ENCODE peak calls at places on chromosomes 1 and 21, in ten cellular contexts. One of them, this sample, is unnamed.

GRCh38 chr1:208432346-208432745 is 188.2 kb upstream of the PLXNA2 start:
- DNase-seq in BE2C: peak; percentile 28
- DNase-seq in cardiac muscle cell: no peak
- DNase-seq in left lung: no peak
- DNase-seq in heart right ventricle: no peak
- DNase-seq in fibroblast of lung: no peak
- DNase-seq in right atrium auricular region: no peak
- DNase-seq in ovary: no peak
- DNase-seq in A673: no peak
- DNase-seq in RWPE2: no peak
- DNase-seq in this sample: no peak

GRCh38 chr1:153465728-153466625 is 5.5 kb upstream of the S100A7 start:
- DNase-seq in fibroblast of lung: peak; percentile 19
- DNase-seq in left lung: peak; percentile 63
- DNase-seq in right atrium auricular region: peak; percentile 67
- DNase-seq in RWPE2: no peak
- DNase-seq in ovary: peak; percentile 67
- DNase-seq in BE2C: peak; percentile 54
- DNase-seq in A673: peak; percentile 67
- DNase-seq in heart right ventricle: peak; percentile 63
- DNase-seq in cardiac muscle cell: peak; percentile 59
- DNase-seq in this sample: peak; percentile 36

GRCh38 chr1:155064813-155065436 is 1.4 kb downstream of the EFNA4 start:
- DNase-seq in left lung: no peak
- DNase-seq in RWPE2: no peak
- DNase-seq in cardiac muscle cell: no peak
- DNase-seq in ovary: no peak
- DNase-seq in right atrium auricular region: no peak
- DNase-seq in heart right ventricle: no peak
- DNase-seq in BE2C: no peak
- DNase-seq in fibroblast of lung: no peak
- DNase-seq in A673: no peak
- DNase-seq in this sample: no peak

GRCh38 chr1:165570078-165570477 is 26.3 kb downstream of the LRRC52 start:
- DNase-seq in left lung: no peak
- DNase-seq in BE2C: no peak
- DNase-seq in RWPE2: no peak
- DNase-seq in ovary: no peak
- DNase-seq in A673: no peak
- DNase-seq in heart right ventricle: no peak
- DNase-seq in fibroblast of lung: no peak
- DNase-seq in right atrium auricular region: no peak
- DNase-seq in cardiac muscle cell: no peak
- DNase-seq in this sample: no peak

GRCh38 chr1:195934839-195935557 is 673.2 kb downstream of the KCNT2 start:
- DNase-seq in left lung: no peak
- DNase-seq in cardiac muscle cell: no peak
- DNase-seq in right atrium auricular region: no peak
- DNase-seq in heart right ventricle: no peak
- DNase-seq in RWPE2: no peak
- DNase-seq in ovary: no peak
- DNase-seq in fibroblast of lung: no peak
- DNase-seq in A673: peak; percentile 39
- DNase-seq in BE2C: peak; percentile 41
- DNase-seq in this sample: no peak

GRCh38 chr1:110541996-110542395 is 23.0 kb upstream of the KCNA10 start:
- DNase-seq in fibroblast of lung: no peak
- DNase-seq in cardiac muscle cell: no peak
- DNase-seq in right atrium auricular region: no peak
- DNase-seq in ovary: no peak
- DNase-seq in heart right ventricle: no peak
- DNase-seq in BE2C: no peak
- DNase-seq in A673: no peak
- DNase-seq in RWPE2: no peak
- DNase-seq in left lung: no peak
- DNase-seq in this sample: no peak

GRCh38 chr1:156838972-156839371 is 19.9 kb downstream of the INSRR start:
- DNase-seq in right atrium auricular region: no peak
- DNase-seq in ovary: no peak
- DNase-seq in BE2C: peak; percentile 55
- DNase-seq in RWPE2: no peak
- DNase-seq in cardiac muscle cell: peak; percentile 49
- DNase-seq in A673: peak; percentile 51
- DNase-seq in heart right ventricle: no peak
- DNase-seq in fibroblast of lung: no peak
- DNase-seq in left lung: no peak
- DNase-seq in this sample: no peak

GRCh38 chr1:114669562-114670082 is at the start of gene DENND2C:
- DNase-seq in cardiac muscle cell: peak; percentile 68
- DNase-seq in right atrium auricular region: peak; percentile 57
- DNase-seq in left lung: no peak
- DNase-seq in A673: no peak
- DNase-seq in fibroblast of lung: no peak
- DNase-seq in heart right ventricle: no peak
- DNase-seq in BE2C: no peak
- DNase-seq in RWPE2: no peak
- DNase-seq in ovary: no peak
- DNase-seq in this sample: no peak

GRCh38 chr1:16172232-16172830 is 16.5 kb upstream of the EPHA2 start:
- DNase-seq in BE2C: no peak
- DNase-seq in ovary: no peak
- DNase-seq in fibroblast of lung: no peak
- DNase-seq in heart right ventricle: no peak
- DNase-seq in right atrium auricular region: no peak
- DNase-seq in RWPE2: no peak
- DNase-seq in left lung: no peak
- DNase-seq in cardiac muscle cell: no peak
- DNase-seq in A673: no peak
- DNase-seq in this sample: no peak

GRCh38 chr21:42460391-42461184 is 35.4 kb downstream of the RSPH1 start:
- DNase-seq in cardiac muscle cell: no peak
- DNase-seq in fibroblast of lung: no peak
- DNase-seq in RWPE2: no peak
- DNase-seq in heart right ventricle: no peak
- DNase-seq in left lung: no peak
- DNase-seq in A673: no peak
- DNase-seq in ovary: no peak
- DNase-seq in right atrium auricular region: no peak
- DNase-seq in BE2C: peak; percentile 27
- DNase-seq in this sample: no peak

GRCh38 chr1:37954316-37954971 is 7.6 kb upstream of the INPP5B start:
- DNase-seq in A673: no peak
- DNase-seq in BE2C: no peak
- DNase-seq in ovary: no peak
- DNase-seq in left lung: no peak
- DNase-seq in cardiac muscle cell: peak; percentile 63
- DNase-seq in fibroblast of lung: no peak
- DNase-seq in heart right ventricle: no peak
- DNase-seq in right atrium auricular region: no peak
- DNase-seq in RWPE2: no peak
- DNase-seq in this sample: no peak

GRCh38 chr1:35932158-35932636 is 1.3 kb downstream of the AGO3 start:
- DNase-seq in RWPE2: no peak
- DNase-seq in ovary: no peak
- DNase-seq in BE2C: no peak
- DNase-seq in left lung: no peak
- DNase-seq in fibroblast of lung: no peak
- DNase-seq in A673: no peak
- DNase-seq in right atrium auricular region: no peak
- DNase-seq in cardiac muscle cell: no peak
- DNase-seq in heart right ventricle: no peak
- DNase-seq in this sample: no peak

GRCh38 chr21:27954806-27955205 is 987.9 kb upstream of the ADAMTS5 start:
- DNase-seq in cardiac muscle cell: no peak
- DNase-seq in left lung: no peak
- DNase-seq in ovary: no peak
- DNase-seq in fibroblast of lung: peak; percentile 61
- DNase-seq in right atrium auricular region: no peak
- DNase-seq in A673: no peak
- DNase-seq in heart right ventricle: no peak
- DNase-seq in BE2C: no peak
- DNase-seq in RWPE2: no peak
- DNase-seq in this sample: no peak

GRCh38 chr1:40930174-40930573 is 49.3 kb upstream of the CTPS1 start:
- DNase-seq in cardiac muscle cell: no peak
- DNase-seq in left lung: no peak
- DNase-seq in BE2C: no peak
- DNase-seq in A673: no peak
- DNase-seq in heart right ventricle: no peak
- DNase-seq in right atrium auricular region: no peak
- DNase-seq in RWPE2: no peak
- DNase-seq in ovary: no peak
- DNase-seq in fibroblast of lung: no peak
- DNase-seq in this sample: no peak

GRCh38 chr1:17617787-17618557 is 78.5 kb downstream of the ARHGEF10L start:
- DNase-seq in left lung: peak; percentile 74
- DNase-seq in A673: no peak
- DNase-seq in cardiac muscle cell: peak; percentile 76
- DNase-seq in right atrium auricular region: peak; percentile 77
- DNase-seq in fibroblast of lung: peak; percentile 64
- DNase-seq in BE2C: no peak
- DNase-seq in ovary: no peak
- DNase-seq in RWPE2: no peak
- DNase-seq in heart right ventricle: peak; percentile 73
- DNase-seq in this sample: peak; percentile 82

DNA sequence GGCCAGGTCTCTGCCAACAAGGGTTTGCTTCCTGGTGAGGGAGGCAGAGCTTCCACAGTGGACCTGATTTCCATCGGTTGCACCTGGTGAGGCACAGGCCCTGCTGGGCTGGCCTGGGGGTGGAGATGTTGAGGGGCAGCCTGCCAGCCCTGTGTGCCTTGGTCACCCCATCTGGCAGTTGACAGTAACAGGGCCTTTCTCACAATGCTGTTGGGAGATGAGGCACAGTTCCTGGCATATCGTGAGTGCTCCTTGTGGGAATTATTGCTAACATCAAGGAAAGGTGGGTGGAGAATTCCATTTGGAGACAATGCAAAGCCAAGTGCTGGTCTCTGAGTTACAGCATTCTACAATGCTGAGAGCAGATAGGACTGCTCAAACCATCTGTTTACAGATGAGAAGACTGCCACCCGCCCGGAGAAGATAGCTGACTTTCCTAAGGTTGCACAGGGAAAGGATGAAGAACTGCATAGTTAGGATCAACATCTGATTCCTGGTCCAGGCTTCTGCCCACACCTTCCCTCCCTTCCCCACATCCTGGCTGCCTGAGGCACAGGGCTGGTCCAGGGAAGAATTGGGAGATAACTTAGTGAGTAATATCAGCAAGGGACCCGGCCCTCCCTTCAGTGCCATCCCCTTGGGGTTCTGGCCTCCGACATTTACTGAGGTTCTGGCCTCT is 1.8 kb downstream of the SERINC2 start:
- DNase-seq in A673: no peak
- DNase-seq in fibroblast of lung: no peak
- DNase-seq in cardiac muscle cell: no peak
- DNase-seq in RWPE2: no peak
- DNase-seq in right atrium auricular region: no peak
- DNase-seq in left lung: no peak
- DNase-seq in BE2C: no peak
- DNase-seq in heart right ventricle: no peak
- DNase-seq in ovary: no peak
- DNase-seq in this sample: no peak
- H3K4me1 ChIP-seq in A673: peaks cover 8% of the 10 kb centered on the region
- H3K4me1 ChIP-seq in fibroblast of lung: peaks cover 23% of the 10 kb centered on the region
- H3K4me1 ChIP-seq in cardiac muscle cell: no peaks in the 10 kb centered on the region
- H3K4me1 ChIP-seq in RWPE2: peaks cover 30% of the 10 kb centered on the region
- H3K4me1 ChIP-seq in right atrium auricular region: peaks cover 15% of the 10 kb centered on the region
- H3K4me1 ChIP-seq in left lung: no peaks in the 10 kb centered on the region
- H3K4me1 ChIP-seq in BE2C: no peaks in the 10 kb centered on the region
- H3K4me1 ChIP-seq in heart right ventricle: peaks cover 9% of the 10 kb centered on the region
- H3K4me1 ChIP-seq in ovary: peaks cover 3% of the 10 kb centered on the region
- H3K4me1 ChIP-seq in this sample: peaks cover 19% of the 10 kb centered on the region

DNA sequence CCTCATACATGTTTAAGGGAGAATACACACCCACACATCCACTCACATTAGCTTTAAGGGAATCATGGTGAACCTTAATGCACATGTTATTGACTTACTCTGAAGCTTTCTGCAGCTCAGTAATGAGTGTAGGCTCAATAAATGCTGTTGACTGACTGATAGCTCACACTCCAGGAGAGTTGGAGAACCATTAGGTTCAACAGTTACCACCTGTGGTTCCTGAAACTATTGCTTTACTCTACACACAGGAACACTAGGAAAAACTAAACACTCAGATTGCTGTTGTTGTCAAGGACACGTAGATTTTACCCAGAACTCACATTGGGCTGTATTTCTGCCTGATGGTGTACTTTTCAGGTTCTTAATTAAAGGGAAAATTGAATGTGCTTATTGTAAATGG is 37.3 kb downstream of the ZC3H11B start:
- DNase-seq in A673: no peak
- DNase-seq in right atrium auricular region: no peak
- DNase-seq in left lung: no peak
- DNase-seq in fibroblast of lung: no peak
- DNase-seq in heart right ventricle: no peak
- DNase-seq in ovary: no peak
- DNase-seq in BE2C: no peak
- DNase-seq in cardiac muscle cell: no peak
- DNase-seq in RWPE2: no peak
- DNase-seq in this sample: no peak
- TF ChIP-seq CTCF in A673: no peak
- TF ChIP-seq CTCF in right atrium auricular region: no peak
- TF ChIP-seq CTCF in left lung: no peak
- TF ChIP-seq CTCF in fibroblast of lung: no peak
- TF ChIP-seq CTCF in heart right ventricle: no peak
- TF ChIP-seq CTCF in ovary: no peak
- TF ChIP-seq CTCF in BE2C: no peak
- TF ChIP-seq CTCF in cardiac muscle cell: no peak
- TF ChIP-seq CTCF in RWPE2: no peak
- TF ChIP-seq CTCF in this sample: no peak

DNA sequence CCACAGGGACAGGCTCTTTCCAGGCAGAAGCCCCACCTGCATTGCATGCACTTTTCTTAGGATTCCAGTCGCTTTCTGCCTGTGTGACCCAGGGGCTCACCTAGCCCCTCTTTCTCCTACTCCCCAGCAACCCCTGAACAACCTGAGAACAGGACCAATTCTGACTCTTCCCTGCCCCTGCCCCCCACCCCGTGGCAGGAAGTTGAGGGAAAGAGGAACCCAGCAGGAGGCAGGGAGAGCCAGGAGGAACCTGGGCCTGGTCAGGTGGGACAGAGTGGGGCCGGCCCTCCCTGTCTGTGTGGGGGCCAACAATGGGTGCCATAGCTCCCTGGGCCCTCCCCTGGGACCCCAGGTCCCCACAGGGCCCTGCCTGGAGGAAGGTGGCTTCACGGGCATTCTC is 6.1 kb downstream of the BMP8A start:
- DNase-seq in A673: no peak
- DNase-seq in fibroblast of lung: no peak
- DNase-seq in left lung: no peak
- DNase-seq in cardiac muscle cell: no peak
- DNase-seq in ovary: no peak
- DNase-seq in BE2C: no peak
- DNase-seq in right atrium auricular region: no peak
- DNase-seq in heart right ventricle: no peak
- DNase-seq in RWPE2: no peak
- DNase-seq in this sample: no peak
- H3K4me3 ChIP-seq in A673: no peak overlapping the region
- H3K4me3 ChIP-seq in fibroblast of lung: no peak overlapping the region
- H3K4me3 ChIP-seq in left lung: no peak overlapping the region
- H3K4me3 ChIP-seq in cardiac muscle cell: no peak overlapping the region
- H3K4me3 ChIP-seq in ovary: no peak overlapping the region
- H3K4me3 ChIP-seq in BE2C: no peak overlapping the region
- H3K4me3 ChIP-seq in right atrium auricular region: no peak overlapping the region
- H3K4me3 ChIP-seq in heart right ventricle: no peak overlapping the region
- H3K4me3 ChIP-seq in RWPE2: no peak overlapping the region
- H3K4me3 ChIP-seq in this sample: no peak overlapping the region

GRCh38 chr1:112575154-112575804 is 43.7 kb downstream of the ST7L start:
- DNase-seq in cardiac muscle cell: no peak
- DNase-seq in BE2C: peak; percentile 42
- DNase-seq in right atrium auricular region: no peak
- DNase-seq in heart right ventricle: no peak
- DNase-seq in RWPE2: no peak
- DNase-seq in left lung: no peak
- DNase-seq in ovary: no peak
- DNase-seq in fibroblast of lung: peak; percentile 95
- DNase-seq in A673: peak; percentile 10
- DNase-seq in this sample: no peak
- H3K4me1 ChIP-seq in cardiac muscle cell: no peaks in the 10 kb centered on the region
- H3K4me1 ChIP-seq in BE2C: peaks cover 3% of the 10 kb centered on the region
- H3K4me1 ChIP-seq in right atrium auricular region: no peaks in the 10 kb centered on the region
- H3K4me1 ChIP-seq in heart right ventricle: no peaks in the 10 kb centered on the region
- H3K4me1 ChIP-seq in RWPE2: peaks cover 8% of the 10 kb centered on the region
- H3K4me1 ChIP-seq in left lung: no peaks in the 10 kb centered on the region
- H3K4me1 ChIP-seq in ovary: no peaks in the 10 kb centered on the region
- H3K4me1 ChIP-seq in fibroblast of lung: no peaks in the 10 kb centered on the region
- H3K4me1 ChIP-seq in A673: no peaks in the 10 kb centered on the region
- H3K4me1 ChIP-seq in this sample: no peaks in the 10 kb centered on the region

This sample was measured in left ventricle myocardium inferior.